ENCODE peak calls at places on chromosomes 13 and 19, in nine cellular contexts. One of them, this sample, is unnamed.

GRCh38 chr19:10740798-10741197 is 22.9 kb downstream of the DNM2 start:
- DNase-seq in GM12891: no peak
- DNase-seq in stimulated activated naive CD4-positive, alpha-beta T cell: no peak
- DNase-seq in T-helper 17 cell: no peak
- DNase-seq in effector CD4-positive, alpha-beta T cell: no peak
- DNase-seq in midbrain: no peak
- DNase-seq in NCI-H2081: no peak
- DNase-seq in ELR: no peak
- DNase-seq in HCT116: no peak
- DNase-seq in this sample: no peak

GRCh38 chr13:110471156-110471832 is 90.2 kb downstream of the RAB20 start:
- DNase-seq in GM12891: peak; percentile 44
- DNase-seq in stimulated activated naive CD4-positive, alpha-beta T cell: no peak
- DNase-seq in T-helper 17 cell: no peak
- DNase-seq in effector CD4-positive, alpha-beta T cell: no peak
- DNase-seq in midbrain: no peak
- DNase-seq in NCI-H2081: no peak
- DNase-seq in ELR: no peak
- DNase-seq in HCT116: no peak
- DNase-seq in this sample: no peak

GRCh38 chr13:110162053-110162452 is 144.9 kb downstream of the COL4A1 start:
- DNase-seq in GM12891: no peak
- DNase-seq in stimulated activated naive CD4-positive, alpha-beta T cell: no peak
- DNase-seq in T-helper 17 cell: no peak
- DNase-seq in effector CD4-positive, alpha-beta T cell: no peak
- DNase-seq in midbrain: no peak
- DNase-seq in NCI-H2081: no peak
- DNase-seq in ELR: no peak
- DNase-seq in HCT116: no peak
- DNase-seq in this sample: no peak

GRCh38 chr13:110555601-110556223 is 5.8 kb downstream of the RAB20 start:
- DNase-seq in GM12891: no peak
- DNase-seq in stimulated activated naive CD4-positive, alpha-beta T cell: no peak
- DNase-seq in T-helper 17 cell: no peak
- DNase-seq in effector CD4-positive, alpha-beta T cell: no peak
- DNase-seq in midbrain: no peak
- DNase-seq in NCI-H2081: peak; percentile 19
- DNase-seq in ELR: no peak
- DNase-seq in HCT116: no peak
- DNase-seq in this sample: no peak

GRCh38 chr19:5126498-5127223 is 157.7 kb downstream of the KDM4B start:
- DNase-seq in GM12891: peak; percentile 61
- DNase-seq in stimulated activated naive CD4-positive, alpha-beta T cell: no peak
- DNase-seq in T-helper 17 cell: no peak
- DNase-seq in effector CD4-positive, alpha-beta T cell: no peak
- DNase-seq in midbrain: no peak
- DNase-seq in NCI-H2081: no peak
- DNase-seq in ELR: no peak
- DNase-seq in HCT116: no peak
- DNase-seq in this sample: no peak

GRCh38 chr13:111178417-111178816 is 63.3 kb downstream of the ARHGEF7 start:
- DNase-seq in GM12891: no peak
- DNase-seq in stimulated activated naive CD4-positive, alpha-beta T cell: no peak
- DNase-seq in T-helper 17 cell: no peak
- DNase-seq in effector CD4-positive, alpha-beta T cell: no peak
- DNase-seq in midbrain: no peak
- DNase-seq in NCI-H2081: no peak
- DNase-seq in ELR: no peak
- DNase-seq in HCT116: no peak
- DNase-seq in this sample: no peak

GRCh38 chr19:55477905-55478304 is 1.5 kb downstream of the ZNF628 start:
- DNase-seq in GM12891: no peak
- DNase-seq in stimulated activated naive CD4-positive, alpha-beta T cell: no peak
- DNase-seq in T-helper 17 cell: no peak
- DNase-seq in effector CD4-positive, alpha-beta T cell: no peak
- DNase-seq in midbrain: no peak
- DNase-seq in NCI-H2081: no peak
- DNase-seq in ELR: no peak
- DNase-seq in HCT116: no peak
- DNase-seq in this sample: no peak

GRCh38 chr19:6071103-6071485 is 39.2 kb downstream of the RFX2 start:
- DNase-seq in GM12891: no peak
- DNase-seq in stimulated activated naive CD4-positive, alpha-beta T cell: no peak
- DNase-seq in T-helper 17 cell: no peak
- DNase-seq in effector CD4-positive, alpha-beta T cell: no peak
- DNase-seq in midbrain: no peak
- DNase-seq in NCI-H2081: no peak
- DNase-seq in ELR: peak; percentile 66
- DNase-seq in HCT116: no peak
- DNase-seq in this sample: no peak

GRCh38 chr19:34555447-34555846 is 73.9 kb downstream of the WTIP start:
- DNase-seq in GM12891: no peak
- DNase-seq in stimulated activated naive CD4-positive, alpha-beta T cell: no peak
- DNase-seq in T-helper 17 cell: no peak
- DNase-seq in effector CD4-positive, alpha-beta T cell: no peak
- DNase-seq in midbrain: no peak
- DNase-seq in NCI-H2081: no peak
- DNase-seq in ELR: peak; percentile 42
- DNase-seq in HCT116: peak; percentile 24
- DNase-seq in this sample: no peak

This sample was measured in activated gamma-delta T cell treated with Interleukin-2 at 50 U/mL for 16 hours.